ENCODE peak calls at places on chromosome 20, in four cellular contexts. U is K562, Z is GM12878, P is H1. E is an unnamed sample.

GRCh38 chr20:4418141-4418540 is 303.6 kb upstream of the PRND start:
- DNase-seq in U (no peak), Z (no peak), P (no peak), E (no peak)

GRCh38 chr20:16662462-16662861 is 67.4 kb upstream of the SNRPB2 start:
- DNase-seq in U (no peak), Z (no peak), P (no peak), E (no peak)

GRCh38 chr20:22861231-22861980 is 173.7 kb upstream of the SSTR4 start:
- DNase-seq in U (no peak), Z (no peak), P (no peak), E (no peak)

GRCh38 chr20:50189681-50190250 is 864 bp upstream of the CEBPB start:
- DNase-seq in U (peak; percentile 41), Z (no peak), P (no peak), E (no peak)

GRCh38 chr20:60214901-60215522 is 256.8 kb downstream of the CDH26 start:
- DNase-seq in U (no peak), Z (no peak), P (no peak), E (no peak)

GRCh38 chr20:36462440-36463211 is 78.7 kb upstream of the MYL9 start:
- DNase-seq in U (peak; percentile 38), Z (no peak), P (no peak), E (no peak)

GRCh38 chr20:24366605-24367004 is 102.8 kb upstream of the SYNDIG1 start:
- DNase-seq in U (no peak), Z (no peak), P (no peak), E (no peak)

GRCh38 chr20:33852971-33853813 is 42.0 kb downstream of the CHMP4B start:
- DNase-seq in U (no peak), Z (no peak), P (no peak), E (no peak)

GRCh38 chr20:17504326-17504897 is 26.8 kb downstream of the BFSP1 start:
- DNase-seq in U (no peak), Z (no peak), P (no peak), E (no peak)

GRCh38 chr20:9186396-9186795 is 117.5 kb downstream of the PLCB4 start:
- DNase-seq in U (no peak), Z (no peak), P (no peak), E (no peak)

GRCh38 chr20:4985658-4986057 is 15.7 kb downstream of the SLC23A2 start:
- DNase-seq in U (no peak), Z (peak; percentile 24), P (no peak), E (no peak)

GRCh38 chr20:34145280-34145819 is 33.3 kb upstream of the EIF2S2 start:
- DNase-seq in U (no peak), Z (peak; percentile 3), P (no peak), E (no peak)

GRCh38 chr20:7272512-7272911 is 505.0 kb downstream of the BMP2 start:
- DNase-seq in U (no peak), Z (no peak), P (no peak), E (no peak)

GRCh38 chr20:25318471-25319240 is 70.8 kb downstream of the PYGB start:
- DNase-seq in U (no peak), Z (peak; percentile 88), P (no peak), E (peak; percentile 59)

GRCh38 chr20:12207875-12208274 is 290.2 kb downstream of the BTBD3 start:
- DNase-seq in U (peak; percentile 1), Z (no peak), P (peak; percentile 27), E (no peak)

GRCh38 chr20:62200491-62201172 is 17.8 kb downstream of the MTG2 start:
- DNase-seq in U (no peak), Z (no peak), P (no peak), E (no peak)

GRCh38 chr20:64065973-64066341 is 3.0 kb downstream of the TCEA2 start:
- DNase-seq in U (peak; percentile 75), Z (peak; percentile 79), P (no peak), E (peak; percentile 80)

GRCh38 chr20:21702553-21703467 is 2.7 kb upstream of the PAX1 start:
- DNase-seq in U (peak; percentile 53), Z (no peak), P (no peak), E (no peak)

GRCh38 chr20:60035-60918 is 27.2 kb upstream of the DEFB125 start:
- DNase-seq in U (no peak), Z (no peak), P (no peak), E (no peak)

GRCh38 chr20:45946149-45946970 is 11.9 kb downstream of the PCIF1 start:
- DNase-seq in U (peak; percentile 48), Z (no peak), P (no peak), E (no peak)

GRCh38 chr20:56359212-56360132 is 698 bp downstream of the FAM210B start:
- DNase-seq in U (peak; percentile 71), Z (no peak), P (no peak), E (peak; percentile 39)
- TF ChIP-seq POLR2A in U (peak; percentile 31), Z (no peak), P (no peak), E (no peak)

DNA sequence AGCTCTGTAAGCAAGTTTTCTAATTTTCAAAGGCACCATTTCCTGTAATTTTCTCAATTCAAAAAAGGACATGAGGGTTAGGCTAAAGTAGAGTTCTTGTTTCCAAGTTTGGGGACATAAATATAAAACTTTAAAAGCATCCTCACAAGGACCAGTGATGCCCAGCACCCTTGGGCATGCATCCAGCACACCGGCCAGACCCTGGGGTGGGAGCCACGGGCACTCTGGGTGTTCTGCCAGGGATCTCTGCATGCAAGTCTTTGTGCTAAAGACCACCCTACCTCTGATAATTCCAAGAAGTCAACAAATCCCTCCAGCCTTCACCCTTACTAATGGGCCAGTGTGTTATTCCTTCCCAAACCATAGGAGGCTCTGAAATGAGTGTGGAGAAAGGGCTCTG is 46.5 kb downstream of the PLCG1 start:
- DNase-seq in U (no peak), Z (no peak), P (no peak), E (no peak)
- TF ChIP-seq TAF1 in U (no peak), Z (no peak), P (no peak), E (no peak)

GRCh38 chr20:44643154-44643519 is 8.4 kb downstream of the ADA start:
- DNase-seq in U (no peak), Z (no peak), P (no peak), E (no peak)
- TF ChIP-seq POLR2A in U (no peak), Z (no peak), P (no peak), E (no peak)

DNA sequence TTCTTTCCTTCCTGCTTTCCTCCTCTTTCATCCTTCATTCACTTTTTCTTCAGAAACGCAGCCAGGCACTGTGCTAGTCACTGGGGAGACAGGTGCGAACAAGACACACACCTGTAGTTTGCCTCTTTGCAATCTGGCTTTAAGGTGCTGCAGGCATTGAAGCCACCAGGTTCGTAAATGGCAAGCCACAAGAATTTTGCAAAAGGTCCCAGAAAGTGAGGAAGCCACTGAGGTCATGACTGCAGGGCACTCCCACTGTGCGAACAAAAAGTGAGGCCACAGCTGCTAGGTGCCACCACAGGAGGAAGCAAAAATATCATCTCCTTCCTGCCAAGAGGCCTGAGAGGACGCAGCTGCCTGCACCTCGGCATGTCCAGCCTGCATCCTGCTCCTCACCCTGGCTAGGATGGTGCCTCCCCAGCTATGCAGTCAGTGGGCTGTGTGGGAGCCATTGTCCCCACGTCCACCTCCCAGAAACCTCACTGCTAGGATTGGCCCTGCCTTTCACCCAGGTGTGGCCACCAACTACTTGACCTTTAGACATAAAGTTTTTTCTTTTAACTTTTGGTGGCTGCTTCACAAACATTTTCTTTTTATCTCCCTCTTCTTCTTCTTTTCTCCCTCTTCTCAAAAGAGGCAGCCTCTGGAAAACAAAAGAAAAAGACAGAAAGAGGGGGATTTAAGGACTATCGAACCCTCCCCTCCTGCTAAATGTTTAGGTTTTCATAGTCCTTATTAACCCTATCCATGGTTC is 230.8 kb downstream of the BCAS1 start:
- DNase-seq in U (no peak), Z (peak; percentile 96), P (no peak), E (no peak)
- TF ChIP-seq TAF1 in U (no peak), Z (no peak), P (no peak), E (no peak)

GRCh38 chr20:1894951-1895673 is at the start of gene SIRPA:
- DNase-seq in U (no peak), Z (no peak), P (no peak), E (peak; percentile 62)
- TF ChIP-seq POLR2A in U (no peak), Z (peak; percentile 38), P (no peak), E (no peak)